ENCODE peak calls at places on chromosome 22, in nine cellular contexts. H, S, V, R, I, Q, E, W and O are unnamed samples.

GRCh38 chr22:40009953-40010751 is 15.4 kb downstream of the FAM83F start:
- DNase-seq in H (no peak), S (no peak), V (no peak), R (no peak), I (no peak), Q (peak), E (peak), W (peak), O (no peak)

GRCh38 chr22:42645938-42646568 is 3.1 kb downstream of the CYB5R3 start:
- DNase-seq in H (no peak), S (no peak), V (no peak), R (peak), I (no peak), Q (no peak), E (no peak), W (peak), O (peak)

GRCh38 chr22:44555597-44555996 is 57.6 kb upstream of the RTL6 start:
- DNase-seq in H (no peak), S (no peak), V (no peak), R (no peak), I (no peak), Q (no peak), E (no peak), W (no peak), O (no peak)

GRCh38 chr22:32334640-32335365 is 22.9 kb upstream of the RFPL3 start:
- DNase-seq in H (no peak), S (no peak), V (no peak), R (no peak), I (no peak), Q (no peak), E (no peak), W (no peak), O (no peak)

GRCh38 chr22:37544955-37545702 is 15.2 kb upstream of the CDC42EP1 start:
- DNase-seq in H (peak), S (no peak), V (no peak), R (peak), I (peak), Q (no peak), E (no peak), W (peak), O (peak)

GRCh38 chr22:40714514-40714966 is 35.3 kb downstream of the MCHR1 start:
- DNase-seq in H (no peak), S (no peak), V (no peak), R (no peak), I (no peak), Q (no peak), E (no peak), W (peak), O (no peak)

GRCh38 chr22:25488244-25489020 is 76.0 kb upstream of the GRK3 start:
- DNase-seq in H (peak), S (no peak), V (peak), R (peak), I (no peak), Q (no peak), E (peak), W (peak), O (peak)

GRCh38 chr22:44777364-44777756 is 25.0 kb downstream of the ARHGAP8 start:
- DNase-seq in H (no peak), S (no peak), V (no peak), R (no peak), I (no peak), Q (no peak), E (no peak), W (peak), O (no peak)